ENCODE peak calls at places on chromosomes 11 and 22, in ten cellular contexts. One of them, this sample, is unnamed.

GRCh38 chr11:126716456-126717083 is 284.0 kb downstream of the KIRREL3 start:
- DNase-seq in sigmoid colon: no peak
- DNase-seq in heart left ventricle: no peak
- DNase-seq in lung: peak; percentile 41
- DNase-seq in colonic mucosa: peak; percentile 51
- DNase-seq in HL-60: no peak
- DNase-seq in A549: peak; percentile 21
- DNase-seq in transverse colon: peak; percentile 55
- DNase-seq in psoas muscle: no peak
- DNase-seq in CD8-positive, alpha-beta T cell: no peak
- DNase-seq in this sample: no peak

GRCh38 chr22:19448076-19448607 is 631 bp upstream of the C22orf39 start:
- DNase-seq in sigmoid colon: peak; percentile 72
- DNase-seq in heart left ventricle: no peak
- DNase-seq in lung: peak; percentile 35
- DNase-seq in colonic mucosa: peak; percentile 52
- DNase-seq in HL-60: no peak
- DNase-seq in A549: peak; percentile 39
- DNase-seq in transverse colon: peak; percentile 57
- DNase-seq in psoas muscle: peak; percentile 67
- DNase-seq in CD8-positive, alpha-beta T cell: no peak
- DNase-seq in this sample: no peak

GRCh38 chr11:66119348-66120133 is 49.5 kb downstream of the PACS1 start:
- DNase-seq in sigmoid colon: no peak
- DNase-seq in heart left ventricle: no peak
- DNase-seq in lung: no peak
- DNase-seq in colonic mucosa: no peak
- DNase-seq in HL-60: no peak
- DNase-seq in A549: peak; percentile 60
- DNase-seq in transverse colon: no peak
- DNase-seq in psoas muscle: no peak
- DNase-seq in CD8-positive, alpha-beta T cell: no peak
- DNase-seq in this sample: no peak

GRCh38 chr11:37995886-37996285 is 1397.8 kb upstream of the RAG2 start:
- DNase-seq in sigmoid colon: no peak
- DNase-seq in heart left ventricle: no peak
- DNase-seq in lung: no peak
- DNase-seq in colonic mucosa: no peak
- DNase-seq in HL-60: no peak
- DNase-seq in A549: no peak
- DNase-seq in transverse colon: no peak
- DNase-seq in psoas muscle: no peak
- DNase-seq in CD8-positive, alpha-beta T cell: no peak
- DNase-seq in this sample: no peak

GRCh38 chr22:49765091-49765771 is 62.4 kb downstream of the BRD1 start:
- DNase-seq in sigmoid colon: peak; percentile 47
- DNase-seq in heart left ventricle: no peak
- DNase-seq in lung: no peak
- DNase-seq in colonic mucosa: peak; percentile 16
- DNase-seq in HL-60: no peak
- DNase-seq in A549: no peak
- DNase-seq in transverse colon: peak; percentile 6
- DNase-seq in psoas muscle: peak; percentile 42
- DNase-seq in CD8-positive, alpha-beta T cell: no peak
- DNase-seq in this sample: no peak

GRCh38 chr22:17087176-17088131 is 2.7 kb downstream of the IL17RA start:
- DNase-seq in sigmoid colon: peak; percentile 50
- DNase-seq in heart left ventricle: peak; percentile 2
- DNase-seq in lung: no peak
- DNase-seq in colonic mucosa: no peak
- DNase-seq in HL-60: no peak
- DNase-seq in A549: no peak
- DNase-seq in transverse colon: no peak
- DNase-seq in psoas muscle: no peak
- DNase-seq in CD8-positive, alpha-beta T cell: peak; percentile 69
- DNase-seq in this sample: no peak

GRCh38 chr11:130606181-130606580 is 157.7 kb downstream of the ADAMTS15 start:
- DNase-seq in sigmoid colon: no peak
- DNase-seq in heart left ventricle: no peak
- DNase-seq in lung: no peak
- DNase-seq in colonic mucosa: no peak
- DNase-seq in HL-60: no peak
- DNase-seq in A549: no peak
- DNase-seq in transverse colon: no peak
- DNase-seq in psoas muscle: no peak
- DNase-seq in CD8-positive, alpha-beta T cell: no peak
- DNase-seq in this sample: no peak

GRCh38 chr22:33006220-33006954 is 51.8 kb downstream of the SYN3 start:
- DNase-seq in sigmoid colon: no peak
- DNase-seq in heart left ventricle: no peak
- DNase-seq in lung: no peak
- DNase-seq in colonic mucosa: no peak
- DNase-seq in HL-60: no peak
- DNase-seq in A549: no peak
- DNase-seq in transverse colon: no peak
- DNase-seq in psoas muscle: no peak
- DNase-seq in CD8-positive, alpha-beta T cell: no peak
- DNase-seq in this sample: no peak

GRCh38 chr22:31244044-31244942 is 32.2 kb downstream of the LIMK2 start:
- DNase-seq in sigmoid colon: no peak
- DNase-seq in heart left ventricle: no peak
- DNase-seq in lung: no peak
- DNase-seq in colonic mucosa: no peak
- DNase-seq in HL-60: no peak
- DNase-seq in A549: peak; percentile 51
- DNase-seq in transverse colon: no peak
- DNase-seq in psoas muscle: peak; percentile 75
- DNase-seq in CD8-positive, alpha-beta T cell: no peak
- DNase-seq in this sample: no peak

GRCh38 chr11:112794321-112794720 is 166.9 kb upstream of the NCAM1 start:
- DNase-seq in sigmoid colon: no peak
- DNase-seq in heart left ventricle: no peak
- DNase-seq in lung: no peak
- DNase-seq in colonic mucosa: no peak
- DNase-seq in HL-60: no peak
- DNase-seq in A549: no peak
- DNase-seq in transverse colon: no peak
- DNase-seq in psoas muscle: no peak
- DNase-seq in CD8-positive, alpha-beta T cell: no peak
- DNase-seq in this sample: no peak

GRCh38 chr11:123801765-123802164 is 4.4 kb downstream of the OR6M1 start:
- DNase-seq in sigmoid colon: no peak
- DNase-seq in heart left ventricle: no peak
- DNase-seq in lung: no peak
- DNase-seq in colonic mucosa: no peak
- DNase-seq in HL-60: no peak
- DNase-seq in A549: no peak
- DNase-seq in transverse colon: no peak
- DNase-seq in psoas muscle: no peak
- DNase-seq in CD8-positive, alpha-beta T cell: no peak
- DNase-seq in this sample: no peak
- TF ChIP-seq CTCF in sigmoid colon: no peak
- TF ChIP-seq CTCF in heart left ventricle: no peak
- TF ChIP-seq CTCF in lung: no peak
- TF ChIP-seq CTCF in colonic mucosa: no peak
- TF ChIP-seq CTCF in HL-60: no peak
- TF ChIP-seq CTCF in A549: no peak
- TF ChIP-seq CTCF in transverse colon: no peak
- TF ChIP-seq CTCF in psoas muscle: no peak
- TF ChIP-seq CTCF in CD8-positive, alpha-beta T cell: no peak
- TF ChIP-seq CTCF in this sample: no peak

GRCh38 chr11:829116-829945 is 1.6 kb downstream of the CRACR2B start:
- DNase-seq in sigmoid colon: no peak
- DNase-seq in heart left ventricle: no peak
- DNase-seq in lung: peak; percentile 66
- DNase-seq in colonic mucosa: peak; percentile 58
- DNase-seq in HL-60: no peak
- DNase-seq in A549: no peak
- DNase-seq in transverse colon: peak; percentile 58
- DNase-seq in psoas muscle: peak; percentile 75
- DNase-seq in CD8-positive, alpha-beta T cell: no peak
- DNase-seq in this sample: no peak

GRCh38 chr11:831951-832528 is 712 bp upstream of the CD151 start:
- DNase-seq in sigmoid colon: no peak
- DNase-seq in heart left ventricle: no peak
- DNase-seq in lung: no peak
- DNase-seq in colonic mucosa: no peak
- DNase-seq in HL-60: no peak
- DNase-seq in A549: no peak
- DNase-seq in transverse colon: no peak
- DNase-seq in psoas muscle: no peak
- DNase-seq in CD8-positive, alpha-beta T cell: no peak
- DNase-seq in this sample: no peak

GRCh38 chr11:831132-831864 is 1.5 kb upstream of the CD151 start:
- DNase-seq in sigmoid colon: no peak
- DNase-seq in heart left ventricle: no peak
- DNase-seq in lung: no peak
- DNase-seq in colonic mucosa: no peak
- DNase-seq in HL-60: no peak
- DNase-seq in A549: no peak
- DNase-seq in transverse colon: no peak
- DNase-seq in psoas muscle: no peak
- DNase-seq in CD8-positive, alpha-beta T cell: no peak
- DNase-seq in this sample: no peak

GRCh38 chr11:829946-830294 is 2.2 kb downstream of the CRACR2B start:
- DNase-seq in sigmoid colon: no peak
- DNase-seq in heart left ventricle: no peak
- DNase-seq in lung: no peak
- DNase-seq in colonic mucosa: no peak
- DNase-seq in HL-60: no peak
- DNase-seq in A549: no peak
- DNase-seq in transverse colon: no peak
- DNase-seq in psoas muscle: no peak
- DNase-seq in CD8-positive, alpha-beta T cell: no peak
- DNase-seq in this sample: no peak

DNA sequence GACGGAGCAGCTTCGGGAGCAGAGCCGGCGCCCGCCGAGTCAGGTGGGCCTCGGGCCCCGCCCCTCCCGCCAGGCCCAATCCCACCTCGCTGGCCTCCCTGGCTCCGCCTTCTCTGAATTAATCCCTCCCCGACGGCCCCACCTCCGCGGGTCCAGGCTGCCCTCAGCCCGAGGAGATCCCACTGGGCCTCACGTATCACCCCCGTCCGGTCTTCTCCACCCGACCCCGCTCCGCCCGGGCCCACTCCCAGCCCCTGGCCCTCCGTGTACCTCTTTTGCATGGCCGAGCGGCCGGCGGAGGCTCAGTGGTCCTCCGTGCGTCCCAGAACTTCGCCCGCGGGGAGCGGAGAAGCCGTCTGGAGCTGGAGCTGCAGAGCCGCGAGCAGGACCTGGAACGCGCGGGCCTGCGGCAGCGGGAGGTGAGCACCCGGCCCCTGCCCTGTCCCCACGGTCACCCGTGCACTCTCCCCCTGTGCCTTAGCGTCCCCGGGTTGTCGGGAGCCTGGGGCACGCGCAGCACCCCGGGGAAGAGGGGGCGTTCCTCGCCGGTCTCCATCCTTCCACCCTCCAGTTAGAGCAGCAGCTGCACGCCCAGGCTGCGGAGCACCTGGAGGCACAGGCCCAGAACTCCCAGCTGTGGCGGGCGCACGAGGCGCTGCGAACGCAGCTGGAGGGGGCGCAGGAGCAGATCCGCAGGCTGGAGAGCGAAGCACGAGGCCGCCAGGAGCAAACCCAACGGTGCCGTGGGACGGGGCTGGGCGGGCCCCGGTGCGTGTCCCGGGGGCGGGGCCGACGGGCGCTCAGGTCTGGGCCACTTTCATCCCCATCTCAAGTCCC is 2.2 kb upstream of the CD151 start:
- DNase-seq in sigmoid colon: no peak
- DNase-seq in heart left ventricle: peak; percentile 85
- DNase-seq in lung: peak; percentile 79
- DNase-seq in colonic mucosa: peak; percentile 90
- DNase-seq in HL-60: no peak
- DNase-seq in A549: no peak
- DNase-seq in transverse colon: peak; percentile 84
- DNase-seq in psoas muscle: peak; percentile 83
- DNase-seq in CD8-positive, alpha-beta T cell: peak; percentile 66
- DNase-seq in this sample: no peak
- H3K4me3 ChIP-seq in sigmoid colon: peak overlapping the region; percentile 48
- H3K4me3 ChIP-seq in heart left ventricle: peak overlapping the region; percentile 50
- H3K4me3 ChIP-seq in lung: no peak overlapping the region
- H3K4me3 ChIP-seq in colonic mucosa: peak overlapping the region; percentile 8
- H3K4me3 ChIP-seq in HL-60: no peak overlapping the region
- H3K4me3 ChIP-seq in A549: peak overlapping the region; percentile 86
- H3K4me3 ChIP-seq in transverse colon: no peak overlapping the region
- H3K4me3 ChIP-seq in psoas muscle: peak overlapping the region; percentile 57
- H3K4me3 ChIP-seq in CD8-positive, alpha-beta T cell: peak overlapping the region; percentile 63
- H3K4me3 ChIP-seq in this sample: peak overlapping the region; percentile 33

GRCh38 chr11:61103851-61104423 is 1.6 kb downstream of the CD5 start:
- DNase-seq in sigmoid colon: peak; percentile 10
- DNase-seq in heart left ventricle: no peak
- DNase-seq in lung: no peak
- DNase-seq in colonic mucosa: no peak
- DNase-seq in HL-60: no peak
- DNase-seq in A549: no peak
- DNase-seq in transverse colon: no peak
- DNase-seq in psoas muscle: no peak
- DNase-seq in CD8-positive, alpha-beta T cell: no peak
- DNase-seq in this sample: no peak

GRCh38 chr11:61104963-61105362 is 2.7 kb downstream of the CD5 start:
- DNase-seq in sigmoid colon: peak; percentile 51
- DNase-seq in heart left ventricle: no peak
- DNase-seq in lung: no peak
- DNase-seq in colonic mucosa: no peak
- DNase-seq in HL-60: no peak
- DNase-seq in A549: no peak
- DNase-seq in transverse colon: no peak
- DNase-seq in psoas muscle: no peak
- DNase-seq in CD8-positive, alpha-beta T cell: no peak
- DNase-seq in this sample: no peak

GRCh38 chr11:61098778-61099177 is 3.5 kb upstream of the CD5 start:
- DNase-seq in sigmoid colon: no peak
- DNase-seq in heart left ventricle: no peak
- DNase-seq in lung: no peak
- DNase-seq in colonic mucosa: no peak
- DNase-seq in HL-60: no peak
- DNase-seq in A549: no peak
- DNase-seq in transverse colon: no peak
- DNase-seq in psoas muscle: no peak
- DNase-seq in CD8-positive, alpha-beta T cell: no peak
- DNase-seq in this sample: no peak

GRCh38 chr11:61106296-61106695 is 4.0 kb downstream of the CD5 start:
- DNase-seq in sigmoid colon: no peak
- DNase-seq in heart left ventricle: no peak
- DNase-seq in lung: no peak
- DNase-seq in colonic mucosa: no peak
- DNase-seq in HL-60: no peak
- DNase-seq in A549: no peak
- DNase-seq in transverse colon: no peak
- DNase-seq in psoas muscle: no peak
- DNase-seq in CD8-positive, alpha-beta T cell: no peak
- DNase-seq in this sample: no peak

GRCh38 chr11:61102667-61103491 is 590 bp downstream of the CD5 start:
- DNase-seq in sigmoid colon: no peak
- DNase-seq in heart left ventricle: no peak
- DNase-seq in lung: no peak
- DNase-seq in colonic mucosa: no peak
- DNase-seq in HL-60: no peak
- DNase-seq in A549: no peak
- DNase-seq in transverse colon: no peak
- DNase-seq in psoas muscle: no peak
- DNase-seq in CD8-positive, alpha-beta T cell: no peak
- DNase-seq in this sample: no peak
- H3K27ac ChIP-seq in sigmoid colon: no peak overlapping the region
- H3K27ac ChIP-seq in heart left ventricle: no peak overlapping the region
- H3K27ac ChIP-seq in lung: no peak overlapping the region
- H3K27ac ChIP-seq in colonic mucosa: peak overlapping the region; percentile 40
- H3K27ac ChIP-seq in HL-60: no peak overlapping the region
- H3K27ac ChIP-seq in A549: no peak overlapping the region
- H3K27ac ChIP-seq in transverse colon: peak overlapping the region; percentile 45
- H3K27ac ChIP-seq in psoas muscle: no peak overlapping the region
- H3K27ac ChIP-seq in CD8-positive, alpha-beta T cell: peak overlapping the region; percentile 93
- H3K27ac ChIP-seq in this sample: no peak overlapping the region

GRCh38 chr22:24106385-24107381 is 74.6 kb upstream of the SUSD2 start:
- DNase-seq in sigmoid colon: no peak
- DNase-seq in heart left ventricle: no peak
- DNase-seq in lung: no peak
- DNase-seq in colonic mucosa: no peak
- DNase-seq in HL-60: no peak
- DNase-seq in A549: no peak
- DNase-seq in transverse colon: peak; percentile 28
- DNase-seq in psoas muscle: no peak
- DNase-seq in CD8-positive, alpha-beta T cell: peak; percentile 44
- DNase-seq in this sample: no peak
- TF ChIP-seq CTCF in sigmoid colon: no peak
- TF ChIP-seq CTCF in heart left ventricle: peak; percentile 33
- TF ChIP-seq CTCF in lung: peak; percentile 16
- TF ChIP-seq CTCF in colonic mucosa: no peak
- TF ChIP-seq CTCF in HL-60: no peak
- TF ChIP-seq CTCF in A549: peak; percentile 10
- TF ChIP-seq CTCF in transverse colon: no peak
- TF ChIP-seq CTCF in psoas muscle: peak; percentile 26
- TF ChIP-seq CTCF in CD8-positive, alpha-beta T cell: no peak
- TF ChIP-seq CTCF in this sample: peak; percentile 32